ENCODE peak calls at places on chromosomes 6 and 20, in four cellular contexts. One of them, this sample, is unnamed.

GRCh38 chr6:110971458-110971857 is 10.4 kb upstream of the RPF2 start:
- DNase-seq in AG04449: no peak
- DNase-seq in CD4-positive, CD25-positive, alpha-beta regulatory T cell: no peak
- DNase-seq in CD8-positive, alpha-beta T cell: no peak
- DNase-seq in this sample: no peak

GRCh38 chr20:4449977-4450715 is 271.6 kb upstream of the PRND start:
- DNase-seq in CD8-positive, alpha-beta T cell: no peak
- DNase-seq in CD4-positive, CD25-positive, alpha-beta regulatory T cell: no peak
- DNase-seq in AG04449: peak; percentile 36
- DNase-seq in this sample: no peak

GRCh38 chr6:104404377-104404776 is 455.3 kb downstream of the HACE1 start:
- DNase-seq in CD4-positive, CD25-positive, alpha-beta regulatory T cell: no peak
- DNase-seq in AG04449: no peak
- DNase-seq in CD8-positive, alpha-beta T cell: no peak
- DNase-seq in this sample: no peak

GRCh38 chr20:49790077-49790798 is 22.4 kb upstream of the SLC9A8 start:
- DNase-seq in AG04449: peak; percentile 29
- DNase-seq in CD4-positive, CD25-positive, alpha-beta regulatory T cell: no peak
- DNase-seq in CD8-positive, alpha-beta T cell: no peak
- DNase-seq in this sample: peak; percentile 90

GRCh38 chr6:26613717-26614683 is 17.2 kb downstream of the ABT1 start:
- DNase-seq in CD4-positive, CD25-positive, alpha-beta regulatory T cell: no peak
- DNase-seq in CD8-positive, alpha-beta T cell: peak; percentile 67
- DNase-seq in AG04449: no peak
- DNase-seq in this sample: no peak

GRCh38 chr6:14881399-14881798 is 364.5 kb upstream of the JARID2 start:
- DNase-seq in CD8-positive, alpha-beta T cell: no peak
- DNase-seq in CD4-positive, CD25-positive, alpha-beta regulatory T cell: no peak
- DNase-seq in AG04449: no peak
- DNase-seq in this sample: peak; percentile 46

GRCh38 chr6:45757443-45758121 is 258.1 kb downstream of the CLIC5 start:
- DNase-seq in CD8-positive, alpha-beta T cell: no peak
- DNase-seq in CD4-positive, CD25-positive, alpha-beta regulatory T cell: no peak
- DNase-seq in AG04449: no peak
- DNase-seq in this sample: no peak

GRCh38 chr6:158978752-158979151 is 21.2 kb downstream of the RSPH3 start:
- DNase-seq in CD8-positive, alpha-beta T cell: no peak
- DNase-seq in CD4-positive, CD25-positive, alpha-beta regulatory T cell: no peak
- DNase-seq in AG04449: no peak
- DNase-seq in this sample: no peak

GRCh38 chr6:99933129-99933528 is 60.9 kb downstream of the MCHR2 start:
- DNase-seq in CD4-positive, CD25-positive, alpha-beta regulatory T cell: no peak
- DNase-seq in AG04449: peak; percentile 75
- DNase-seq in CD8-positive, alpha-beta T cell: no peak
- DNase-seq in this sample: peak; percentile 48

GRCh38 chr6:85129881-85130280 is 320.0 kb upstream of the NT5E start:
- DNase-seq in AG04449: no peak
- DNase-seq in CD8-positive, alpha-beta T cell: no peak
- DNase-seq in CD4-positive, CD25-positive, alpha-beta regulatory T cell: no peak
- DNase-seq in this sample: peak; percentile 77

GRCh38 chr6:160730911-160731310 is 28.9 kb downstream of the PLG start:
- DNase-seq in CD4-positive, CD25-positive, alpha-beta regulatory T cell: no peak
- DNase-seq in AG04449: no peak
- DNase-seq in CD8-positive, alpha-beta T cell: no peak
- DNase-seq in this sample: no peak

GRCh38 chr6:166258854-166259276 is 49.3 kb downstream of the PRR18 start:
- DNase-seq in CD4-positive, CD25-positive, alpha-beta regulatory T cell: peak; percentile 38
- DNase-seq in AG04449: no peak
- DNase-seq in CD8-positive, alpha-beta T cell: peak; percentile 47
- DNase-seq in this sample: no peak

This sample was measured in AG09309.